ENCODE peak calls at places on chromosome 20, in eight cellular contexts. N is tibial nerve; H is MM.1S; X is mesenchymal stem cell; W is testis; F is hepatocyte; Y is CD8-positive, alpha-beta T cell; V is lower lobe of right lung. I is an unnamed sample. For H3K36me3 and H3K4me1, the result is how much of the 10 kb centered on the place peaks cover.

GRCh38 chr20:16803965-16804792 is 56.0 kb downstream of the OTOR start:
- DNase-seq in N (peak), H (peak), X (peak), W (peak), F (peak), Y (peak), V (peak), I (peak)

GRCh38 chr20:16273812-16274560 is 299.3 kb downstream of the KIF16B start:
- DNase-seq in N (no peak), H (no peak), X (no peak), W (no peak), F (no peak), Y (no peak), V (no peak), I (no peak)

GRCh38 chr20:64103871-64104666 is 3.3 kb downstream of the NPBWR2 start:
- DNase-seq in N (no peak), H (no peak), X (no peak), W (peak), F (no peak), Y (peak), V (peak), I (no peak)

GRCh38 chr20:37071481-37071911 is 24.3 kb downstream of the RBL1 start:
- DNase-seq in N (no peak), H (peak), X (peak), W (no peak), F (no peak), Y (peak), V (no peak), I (no peak)

GRCh38 chr20:25081065-25081729 is 744 bp downstream of the VSX1 start:
- DNase-seq in N (no peak), H (no peak), X (peak), W (peak), F (peak), Y (peak), V (no peak), I (no peak)

GRCh38 chr20:40633123-40633850 is 55.7 kb downstream of the MAFB start:
- DNase-seq in N (no peak), H (no peak), X (no peak), W (no peak), F (no peak), Y (no peak), V (no peak), I (no peak)

GRCh38 chr20:46400828-46401477 is 5.5 kb downstream of the ELMO2 start:
- DNase-seq in N (no peak), H (no peak), X (peak), W (no peak), F (peak), Y (peak), V (no peak), I (no peak)

GRCh38 chr20:45290677-45291355 is 15.8 kb upstream of the RBPJL start:
- DNase-seq in N (peak), H (peak), X (peak), W (peak), F (peak), Y (peak), V (peak), I (peak)

GRCh38 chr20:63873477-63873971 is 8.5 kb downstream of the TPD52L2 start:
- DNase-seq in N (no peak), H (no peak), X (peak), W (no peak), F (no peak), Y (no peak), V (peak), I (no peak)

GRCh38 chr20:36919715-36920333 is 31.7 kb downstream of the SAMHD1 start:
- DNase-seq in N (no peak), H (peak), X (peak), W (peak), F (peak), Y (peak), V (no peak), I (no peak)

GRCh38 chr20:1033751-1034419 is 31.8 kb upstream of the RSPO4 start:
- DNase-seq in N (no peak), H (no peak), X (no peak), W (no peak), F (no peak), Y (no peak), V (peak), I (no peak)

GRCh38 chr20:51616060-51616459 is 73.5 kb upstream of the NFATC2 start:
- DNase-seq in N (no peak), H (no peak), X (no peak), W (no peak), F (no peak), Y (no peak), V (no peak), I (no peak)

GRCh38 chr20:16530201-16530681 is 43.0 kb downstream of the KIF16B start:
- DNase-seq in N (no peak), H (no peak), X (peak), W (no peak), F (peak), Y (no peak), V (no peak), I (no peak)

GRCh38 chr20:51178153-51178552 is 155.2 kb upstream of the KCNG1 start:
- DNase-seq in N (no peak), H (no peak), X (no peak), W (peak), F (no peak), Y (no peak), V (no peak), I (no peak)

GRCh38 chr20:37392441-37393195 is 46.7 kb downstream of the SRC start:
- DNase-seq in N (no peak), H (peak), X (no peak), W (no peak), F (no peak), Y (no peak), V (peak), I (no peak)

GRCh38 chr20:59942245-59942644 is 2.1 kb downstream of the FAM217B start:
- DNase-seq in N (no peak), H (no peak), X (no peak), W (no peak), F (no peak), Y (no peak), V (no peak), I (no peak)

GRCh38 chr20:40414843-40415615 is 274.0 kb downstream of the MAFB start:
- DNase-seq in N (no peak), H (no peak), X (no peak), W (no peak), F (no peak), Y (no peak), V (no peak), I (no peak)

GRCh38 chr20:3238616-3239025 is 369 bp downstream of the SLC4A11 start:
- DNase-seq in N (no peak), H (peak), X (peak), W (peak), F (peak), Y (peak), V (no peak), I (peak)

GRCh38 chr20:50415031-50415515 is 95.1 kb upstream of the PTPN1 start:
- DNase-seq in N (no peak), H (no peak), X (no peak), W (peak), F (no peak), Y (no peak), V (peak), I (no peak)

GRCh38 chr20:3934628-3935027 is 45.4 kb downstream of the PANK2 start:
- DNase-seq in N (no peak), H (no peak), X (no peak), W (no peak), F (no peak), Y (no peak), V (no peak), I (no peak)

GRCh38 chr20:10329387-10330005 is 104.5 kb downstream of the MKKS start:
- DNase-seq in N (no peak), H (no peak), X (no peak), W (no peak), F (no peak), Y (no peak), V (no peak), I (no peak)

GRCh38 chr20:51335329-51335841 is 207.1 kb downstream of the NFATC2 start:
- DNase-seq in N (no peak), H (no peak), X (peak), W (no peak), F (peak), Y (no peak), V (no peak), I (no peak)

GRCh38 chr20:1897486-1897885 is 2.3 kb downstream of the SIRPA start:
- DNase-seq in N (no peak), H (no peak), X (peak), W (no peak), F (no peak), Y (no peak), V (no peak), I (no peak)

GRCh38 chr20:60046011-60046413 is 87.8 kb downstream of the CDH26 start:
- DNase-seq in N (no peak), H (no peak), X (peak), W (no peak), F (peak), Y (no peak), V (no peak), I (no peak)

GRCh38 chr20:5880326-5880725 is 70.0 kb downstream of the TRMT6 start:
- DNase-seq in N (no peak), H (no peak), X (no peak), W (no peak), F (no peak), Y (no peak), V (no peak), I (no peak)

GRCh38 chr20:57651977-57652864 is 32.0 kb upstream of the ZBP1 start:
- DNase-seq in N (no peak), H (no peak), X (no peak), W (peak), F (peak), Y (peak), V (peak), I (no peak)

GRCh38 chr20:45311589-45312211 is 3.6 kb upstream of the MATN4 start:
- DNase-seq in N (no peak), H (peak), X (peak), W (peak), F (peak), Y (peak), V (peak), I (peak)

GRCh38 chr20:3681931-3682820 is at the start of gene ADAM33:
- DNase-seq in N (peak), H (no peak), X (peak), W (peak), F (peak), Y (no peak), V (no peak), I (peak)

DNA sequence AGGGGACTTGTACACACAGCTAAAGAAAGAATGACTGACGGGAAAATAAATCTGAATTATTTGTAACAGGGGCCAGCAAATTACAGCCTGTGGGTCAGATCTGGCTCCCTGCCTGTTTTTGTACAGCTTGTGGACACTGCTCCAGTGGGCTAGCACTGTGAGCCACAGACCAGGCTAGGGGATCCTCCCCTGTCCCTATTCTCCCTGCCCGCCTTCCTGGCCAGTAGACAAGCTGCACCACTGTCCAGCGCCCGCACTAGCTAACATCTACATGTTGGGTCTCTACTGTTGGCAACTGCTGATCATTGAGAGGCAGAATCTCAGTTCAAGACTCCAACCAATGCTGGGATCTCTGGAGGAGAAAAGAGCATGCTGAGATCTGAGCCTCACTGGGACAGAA is 10.7 kb downstream of the OSER1 start:
- DNase-seq in N (no peak), H (no peak), X (no peak), W (no peak), F (no peak), Y (no peak), V (no peak), I (no peak)
- H3K36me3 ChIP-seq in N (under half), H (under half), X (under half), W (under half), F (under half), Y (half or more), V (half or more), I (under half)

GRCh38 chr20:58659841-58660240 is 8.8 kb downstream of the STX16 start:
- DNase-seq in N (no peak), H (no peak), X (no peak), W (no peak), F (no peak), Y (no peak), V (no peak), I (no peak)

GRCh38 chr20:58655328-58656094 is 4.4 kb downstream of the STX16 start:
- DNase-seq in N (no peak), H (no peak), X (no peak), W (no peak), F (no peak), Y (no peak), V (no peak), I (no peak)

GRCh38 chr20:58660855-58661254 is 9.8 kb downstream of the STX16 start:
- DNase-seq in N (no peak), H (no peak), X (no peak), W (no peak), F (no peak), Y (no peak), V (no peak), I (no peak)

GRCh38 chr20:58652606-58653303 is 1.7 kb downstream of the STX16 start:
- DNase-seq in N (no peak), H (no peak), X (peak), W (no peak), F (no peak), Y (no peak), V (no peak), I (no peak)

DNA sequence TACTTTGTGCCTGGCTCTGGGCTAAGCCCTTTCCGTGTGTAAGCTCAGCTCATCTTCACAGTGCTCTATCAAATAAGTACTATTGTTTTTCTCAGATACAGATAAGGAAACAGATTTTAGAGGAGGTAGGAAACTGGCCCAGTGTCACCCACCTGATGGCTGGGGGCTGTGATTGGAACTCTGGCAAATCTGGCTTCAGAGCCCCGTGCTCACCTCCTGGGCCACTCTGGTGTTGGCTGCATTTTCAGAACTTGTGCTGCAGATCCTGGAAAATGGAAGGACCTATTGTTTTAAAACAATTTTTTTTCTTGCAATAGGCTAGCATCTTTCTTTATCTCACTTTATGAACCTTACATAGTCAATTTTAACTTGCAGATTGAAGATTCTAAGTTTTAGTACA is 5.7 kb downstream of the STX16 start:
- DNase-seq in N (no peak), H (no peak), X (no peak), W (no peak), F (no peak), Y (no peak), V (no peak), I (no peak)
- H3K4me1 ChIP-seq in N (under half), H (under half), X (under half), W (under half), F (under half), Y (half or more), V (half or more), I (under half)

GRCh38 chr20:32741151-32741550 is 2.1 kb downstream of the COMMD7 start:
- DNase-seq in N (no peak), H (no peak), X (no peak), W (no peak), F (no peak), Y (no peak), V (no peak), I (no peak)
- H3K4me3 ChIP-seq in N (no peak), H (no peak), X (no peak), W (no peak), F (no peak), Y (no peak), V (no peak), I (no peak)

DNA sequence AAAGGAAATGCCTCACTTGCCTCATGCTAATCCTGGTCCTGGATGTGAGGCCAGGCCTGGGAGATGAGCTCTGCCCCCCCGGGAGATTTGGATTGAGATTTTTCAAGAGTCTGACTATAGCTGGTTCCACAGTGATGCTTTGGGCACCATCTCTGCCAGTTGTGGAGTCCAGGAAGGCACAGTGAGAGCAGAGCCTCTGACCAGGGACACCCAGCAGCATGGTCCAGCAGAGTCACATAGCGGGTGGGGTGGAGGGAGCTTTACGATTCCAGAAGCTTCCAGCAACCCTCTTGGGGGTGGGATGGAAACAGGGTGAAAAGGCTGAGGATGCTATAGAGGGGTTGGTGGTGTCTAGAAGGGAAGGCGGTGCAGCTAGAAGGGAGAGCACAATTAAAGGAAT is 8.7 kb downstream of the SLC32A1 start:
- DNase-seq in N (no peak), H (no peak), X (no peak), W (no peak), F (no peak), Y (no peak), V (no peak), I (no peak)
- H3K36me3 ChIP-seq in N (under half), H (under half), X (under half), W (under half), F (under half), Y (under half), V (under half), I (under half)

DNA sequence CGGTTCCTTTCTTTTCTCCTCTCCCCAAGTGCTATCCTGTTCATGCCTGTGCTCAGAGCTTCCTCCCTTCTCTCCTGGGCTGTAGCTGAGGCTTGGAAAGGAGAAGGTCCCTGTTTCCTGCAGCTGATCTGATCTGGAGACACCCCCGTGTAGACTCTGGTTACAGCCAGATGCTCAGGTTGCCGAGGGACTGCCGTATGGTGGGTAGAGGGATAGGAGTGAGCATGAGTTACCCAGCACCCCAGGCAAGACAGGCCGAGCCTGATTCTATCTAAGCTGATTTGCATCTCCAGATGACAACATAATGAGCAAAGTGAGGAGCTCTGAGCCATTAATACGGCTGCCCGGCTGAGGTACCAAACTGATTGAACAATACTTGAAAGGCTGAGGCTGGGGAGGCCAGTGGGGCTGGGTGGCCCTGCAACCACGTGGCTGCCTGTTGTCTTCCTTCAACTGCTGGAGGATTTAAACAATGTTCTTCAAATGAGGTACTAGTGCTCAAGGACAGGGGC is 91.8 kb downstream of the ASXL1 start:
- DNase-seq in N (no peak), H (no peak), X (no peak), W (no peak), F (no peak), Y (no peak), V (no peak), I (no peak)
- H3K4me1 ChIP-seq in N (under half), H (under half), X (under half), W (under half), F (under half), Y (under half), V (under half), I (under half)

DNA sequence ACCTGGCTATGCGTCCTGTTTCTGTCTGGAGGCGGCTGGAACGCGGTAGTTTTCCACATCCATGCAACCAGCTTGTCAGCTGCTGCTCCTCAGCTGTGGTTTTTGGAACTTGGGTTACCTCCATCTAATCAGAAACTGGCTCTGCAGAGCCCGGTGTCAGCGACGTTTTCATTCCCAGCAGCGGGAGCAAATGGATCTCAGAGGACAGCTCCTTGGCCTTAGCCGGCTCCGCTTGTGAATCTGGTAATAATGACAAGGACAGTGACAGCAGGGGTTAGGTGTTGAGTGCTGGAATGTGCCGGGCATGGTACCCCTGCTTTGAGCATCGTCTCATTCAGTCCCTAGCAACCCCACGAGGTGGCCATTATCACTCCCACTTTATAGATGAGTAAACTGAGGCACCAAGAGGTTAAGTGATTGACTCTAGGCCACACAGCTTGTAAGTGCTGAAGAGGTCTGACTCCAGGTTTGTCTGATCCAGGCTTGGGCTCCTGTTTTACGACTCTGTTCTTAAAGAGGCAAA is 1.3 kb downstream of the SLCO4A1 start:
- DNase-seq in N (no peak), H (no peak), X (no peak), W (no peak), F (no peak), Y (no peak), V (no peak), I (no peak)
- H3K4me3 ChIP-seq in N (peak), H (peak), X (peak), W (peak), F (peak), Y (no peak), V (peak), I (peak)

DNA sequence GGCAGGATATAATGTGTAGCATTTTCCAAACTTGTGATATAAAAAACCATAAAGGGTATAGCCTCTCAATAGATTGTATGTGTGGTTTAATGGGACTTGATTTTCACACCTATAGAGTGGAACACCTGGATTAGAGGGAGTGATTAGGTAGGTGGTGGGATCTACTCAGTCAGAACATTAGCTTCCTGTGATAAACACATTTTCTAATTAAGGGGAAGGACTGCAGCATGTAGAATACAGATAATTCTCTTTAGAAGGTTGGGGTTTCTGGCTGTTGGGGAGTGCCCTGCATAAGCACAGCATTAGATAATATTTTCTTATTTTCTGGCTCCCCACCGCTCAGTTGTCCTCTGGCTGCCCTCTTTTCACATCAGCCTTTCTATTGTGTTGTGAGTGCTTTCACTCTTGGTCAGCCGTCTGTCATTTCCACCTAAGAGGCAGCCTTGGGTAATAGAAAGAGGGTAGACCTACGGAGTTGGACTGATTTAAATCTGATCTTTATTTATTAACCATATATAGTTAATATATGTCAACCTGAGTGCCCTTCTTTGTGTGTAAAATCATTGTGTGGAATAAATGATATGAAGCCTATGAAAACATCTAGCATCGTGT is 8.0 kb downstream of the CSE1L start:
- DNase-seq in N (no peak), H (no peak), X (no peak), W (no peak), F (no peak), Y (no peak), V (no peak), I (no peak)
- H3K36me3 ChIP-seq in N (under half), H (under half), X (under half), W (under half), F (under half), Y (under half), V (under half), I (under half)

GRCh38 chr20:35463455-35464300 is 8.3 kb downstream of the CEP250 start:
- DNase-seq in N (no peak), H (peak), X (peak), W (peak), F (peak), Y (peak), V (no peak), I (no peak)

GRCh38 chr20:35461620-35462019 is 6.2 kb downstream of the CEP250 start:
- DNase-seq in N (no peak), H (no peak), X (peak), W (no peak), F (no peak), Y (no peak), V (no peak), I (no peak)

GRCh38 chr20:35458388-35458787 is 3.0 kb downstream of the CEP250 start:
- DNase-seq in N (no peak), H (no peak), X (no peak), W (no peak), F (no peak), Y (no peak), V (no peak), I (no peak)

GRCh38 chr20:35465976-35466375 is 10.6 kb downstream of the CEP250 start:
- DNase-seq in N (no peak), H (no peak), X (no peak), W (no peak), F (no peak), Y (no peak), V (no peak), I (no peak)

GRCh38 chr20:35462351-35462750 is 7.0 kb downstream of the CEP250 start:
- DNase-seq in N (no peak), H (no peak), X (no peak), W (no peak), F (no peak), Y (no peak), V (no peak), I (no peak)
- H3K4me1 ChIP-seq in N (under half), H (under half), X (under half), W (under half), F (under half), Y (under half), V (under half), I (under half)

I was measured in ovary.